ENCODE peak calls at places on chromosomes 2 and 18, in seven cellular contexts. One of them, this sample, is unnamed.

GRCh38 chr18:59779979-59780378 is 82.8 kb upstream of the CCBE1 start:
- DNase-seq in GM12878: no peak
- DNase-seq in activated CD8-positive, alpha-beta memory T cell treated with anti-CD3 and anti-CD28 coated beads for 48 hours: no peak
- DNase-seq in GM04504: no peak
- DNase-seq in NCI-H524: no peak
- DNase-seq in left cardiac atrium: no peak
- DNase-seq in anterior cingulate cortex: no peak
- DNase-seq in this sample: no peak

GRCh38 chr2:106885326-106885725 is 641 bp downstream of the ST6GAL2 start:
- DNase-seq in GM12878: no peak
- DNase-seq in activated CD8-positive, alpha-beta memory T cell treated with anti-CD3 and anti-CD28 coated beads for 48 hours: no peak
- DNase-seq in GM04504: no peak
- DNase-seq in NCI-H524: no peak
- DNase-seq in left cardiac atrium: no peak
- DNase-seq in anterior cingulate cortex: no peak
- DNase-seq in this sample: no peak

GRCh38 chr18:31206064-31206463 is 43.4 kb upstream of the DSC1 start:
- DNase-seq in GM12878: no peak
- DNase-seq in activated CD8-positive, alpha-beta memory T cell treated with anti-CD3 and anti-CD28 coated beads for 48 hours: no peak
- DNase-seq in GM04504: no peak
- DNase-seq in NCI-H524: no peak
- DNase-seq in left cardiac atrium: no peak
- DNase-seq in anterior cingulate cortex: no peak
- DNase-seq in this sample: no peak

GRCh38 chr2:161312996-161313395 is 4.8 kb downstream of the PSMD14 start:
- DNase-seq in GM12878: no peak
- DNase-seq in activated CD8-positive, alpha-beta memory T cell treated with anti-CD3 and anti-CD28 coated beads for 48 hours: no peak
- DNase-seq in GM04504: no peak
- DNase-seq in NCI-H524: no peak
- DNase-seq in left cardiac atrium: no peak
- DNase-seq in anterior cingulate cortex: no peak
- DNase-seq in this sample: no peak

GRCh38 chr18:31101148-31102019 is 837 bp downstream of the DSC2 start:
- DNase-seq in GM12878: no peak
- DNase-seq in activated CD8-positive, alpha-beta memory T cell treated with anti-CD3 and anti-CD28 coated beads for 48 hours: no peak
- DNase-seq in GM04504: no peak
- DNase-seq in NCI-H524: no peak
- DNase-seq in left cardiac atrium: peak
- DNase-seq in anterior cingulate cortex: peak
- DNase-seq in this sample: peak

GRCh38 chr18:57644540-57644939 is 22.9 kb upstream of the NARS1 start:
- DNase-seq in GM12878: no peak
- DNase-seq in activated CD8-positive, alpha-beta memory T cell treated with anti-CD3 and anti-CD28 coated beads for 48 hours: no peak
- DNase-seq in GM04504: no peak
- DNase-seq in NCI-H524: no peak
- DNase-seq in left cardiac atrium: no peak
- DNase-seq in anterior cingulate cortex: no peak
- DNase-seq in this sample: no peak

GRCh38 chr2:100807707-100808106 is 12.2 kb upstream of the NPAS2 start:
- DNase-seq in GM12878: no peak
- DNase-seq in activated CD8-positive, alpha-beta memory T cell treated with anti-CD3 and anti-CD28 coated beads for 48 hours: no peak
- DNase-seq in GM04504: no peak
- DNase-seq in NCI-H524: no peak
- DNase-seq in left cardiac atrium: no peak
- DNase-seq in anterior cingulate cortex: no peak
- DNase-seq in this sample: no peak

GRCh38 chr2:216404010-216404618 is 8.2 kb upstream of the SMARCAL1 start:
- DNase-seq in GM12878: no peak
- DNase-seq in activated CD8-positive, alpha-beta memory T cell treated with anti-CD3 and anti-CD28 coated beads for 48 hours: no peak
- DNase-seq in GM04504: no peak
- DNase-seq in NCI-H524: no peak
- DNase-seq in left cardiac atrium: no peak
- DNase-seq in anterior cingulate cortex: no peak
- DNase-seq in this sample: peak

GRCh38 chr2:133674433-133675331 is 106.4 kb upstream of the NCKAP5 start:
- DNase-seq in GM12878: no peak
- DNase-seq in activated CD8-positive, alpha-beta memory T cell treated with anti-CD3 and anti-CD28 coated beads for 48 hours: no peak
- DNase-seq in GM04504: peak
- DNase-seq in NCI-H524: no peak
- DNase-seq in left cardiac atrium: peak
- DNase-seq in anterior cingulate cortex: peak
- DNase-seq in this sample: peak

GRCh38 chr2:1900736-1901135 is 156.4 kb upstream of the PXDN start:
- DNase-seq in GM12878: no peak
- DNase-seq in activated CD8-positive, alpha-beta memory T cell treated with anti-CD3 and anti-CD28 coated beads for 48 hours: no peak
- DNase-seq in GM04504: no peak
- DNase-seq in NCI-H524: peak
- DNase-seq in left cardiac atrium: no peak
- DNase-seq in anterior cingulate cortex: no peak
- DNase-seq in this sample: no peak

GRCh38 chr2:234344041-234344440 is 152.8 kb downstream of the ARL4C start:
- DNase-seq in GM12878: no peak
- DNase-seq in activated CD8-positive, alpha-beta memory T cell treated with anti-CD3 and anti-CD28 coated beads for 48 hours: no peak
- DNase-seq in GM04504: no peak
- DNase-seq in NCI-H524: no peak
- DNase-seq in left cardiac atrium: no peak
- DNase-seq in anterior cingulate cortex: no peak
- DNase-seq in this sample: no peak

GRCh38 chr2:239697765-239698164 is 296.9 kb upstream of the HDAC4 start:
- DNase-seq in GM12878: no peak
- DNase-seq in activated CD8-positive, alpha-beta memory T cell treated with anti-CD3 and anti-CD28 coated beads for 48 hours: no peak
- DNase-seq in GM04504: no peak
- DNase-seq in NCI-H524: no peak
- DNase-seq in left cardiac atrium: no peak
- DNase-seq in anterior cingulate cortex: no peak
- DNase-seq in this sample: no peak

GRCh38 chr18:57837917-57838548 is 34.9 kb upstream of the ATP8B1 start:
- DNase-seq in GM12878: peak
- DNase-seq in activated CD8-positive, alpha-beta memory T cell treated with anti-CD3 and anti-CD28 coated beads for 48 hours: no peak
- DNase-seq in GM04504: no peak
- DNase-seq in NCI-H524: no peak
- DNase-seq in left cardiac atrium: no peak
- DNase-seq in anterior cingulate cortex: no peak
- DNase-seq in this sample: no peak

GRCh38 chr2:105683145-105683544 is 61.6 kb upstream of the NCK2 start:
- DNase-seq in GM12878: no peak
- DNase-seq in activated CD8-positive, alpha-beta memory T cell treated with anti-CD3 and anti-CD28 coated beads for 48 hours: no peak
- DNase-seq in GM04504: no peak
- DNase-seq in NCI-H524: no peak
- DNase-seq in left cardiac atrium: no peak
- DNase-seq in anterior cingulate cortex: no peak
- DNase-seq in this sample: no peak

GRCh38 chr2:210480079-210480478 is 3.5 kb upstream of the LANCL1 start:
- DNase-seq in GM12878: no peak
- DNase-seq in activated CD8-positive, alpha-beta memory T cell treated with anti-CD3 and anti-CD28 coated beads for 48 hours: no peak
- DNase-seq in GM04504: no peak
- DNase-seq in NCI-H524: no peak
- DNase-seq in left cardiac atrium: no peak
- DNase-seq in anterior cingulate cortex: no peak
- DNase-seq in this sample: no peak

GRCh38 chr2:70029814-70030409 is 57.4 kb upstream of the PCBP1 start:
- DNase-seq in GM12878: no peak
- DNase-seq in activated CD8-positive, alpha-beta memory T cell treated with anti-CD3 and anti-CD28 coated beads for 48 hours: no peak
- DNase-seq in GM04504: peak
- DNase-seq in NCI-H524: no peak
- DNase-seq in left cardiac atrium: peak
- DNase-seq in anterior cingulate cortex: peak
- DNase-seq in this sample: peak

GRCh38 chr2:14896280-14896679 is 263.8 kb downstream of the LRATD1 start:
- DNase-seq in GM12878: no peak
- DNase-seq in activated CD8-positive, alpha-beta memory T cell treated with anti-CD3 and anti-CD28 coated beads for 48 hours: no peak
- DNase-seq in GM04504: no peak
- DNase-seq in NCI-H524: no peak
- DNase-seq in left cardiac atrium: no peak
- DNase-seq in anterior cingulate cortex: no peak
- DNase-seq in this sample: no peak

GRCh38 chr2:63465633-63466032 is 122.6 kb downstream of the WDPCP start:
- DNase-seq in GM12878: no peak
- DNase-seq in activated CD8-positive, alpha-beta memory T cell treated with anti-CD3 and anti-CD28 coated beads for 48 hours: no peak
- DNase-seq in GM04504: no peak
- DNase-seq in NCI-H524: no peak
- DNase-seq in left cardiac atrium: no peak
- DNase-seq in anterior cingulate cortex: no peak
- DNase-seq in this sample: no peak

GRCh38 chr2:236774171-236774570 is 204.5 kb downstream of the ACKR3 start:
- DNase-seq in GM12878: no peak
- DNase-seq in activated CD8-positive, alpha-beta memory T cell treated with anti-CD3 and anti-CD28 coated beads for 48 hours: no peak
- DNase-seq in GM04504: no peak
- DNase-seq in NCI-H524: no peak
- DNase-seq in left cardiac atrium: no peak
- DNase-seq in anterior cingulate cortex: no peak
- DNase-seq in this sample: no peak

GRCh38 chr2:37566517-37566961 is 104.9 kb downstream of the CDC42EP3 start:
- DNase-seq in GM12878: no peak
- DNase-seq in activated CD8-positive, alpha-beta memory T cell treated with anti-CD3 and anti-CD28 coated beads for 48 hours: no peak
- DNase-seq in GM04504: peak
- DNase-seq in NCI-H524: no peak
- DNase-seq in left cardiac atrium: no peak
- DNase-seq in anterior cingulate cortex: no peak
- DNase-seq in this sample: no peak

GRCh38 chr2:157264099-157264498 is 6.6 kb downstream of the GALNT5 start:
- DNase-seq in GM12878: no peak
- DNase-seq in activated CD8-positive, alpha-beta memory T cell treated with anti-CD3 and anti-CD28 coated beads for 48 hours: no peak
- DNase-seq in GM04504: peak
- DNase-seq in NCI-H524: no peak
- DNase-seq in left cardiac atrium: no peak
- DNase-seq in anterior cingulate cortex: no peak
- DNase-seq in this sample: no peak

GRCh38 chr18:25253136-25253535 is 98.8 kb downstream of the ZNF521 start:
- DNase-seq in GM12878: no peak
- DNase-seq in activated CD8-positive, alpha-beta memory T cell treated with anti-CD3 and anti-CD28 coated beads for 48 hours: no peak
- DNase-seq in GM04504: no peak
- DNase-seq in NCI-H524: no peak
- DNase-seq in left cardiac atrium: no peak
- DNase-seq in anterior cingulate cortex: no peak
- DNase-seq in this sample: no peak

GRCh38 chr2:30756051-30756719 is 51.1 kb downstream of the CAPN13 start:
- DNase-seq in GM12878: no peak
- DNase-seq in activated CD8-positive, alpha-beta memory T cell treated with anti-CD3 and anti-CD28 coated beads for 48 hours: no peak
- DNase-seq in GM04504: peak
- DNase-seq in NCI-H524: no peak
- DNase-seq in left cardiac atrium: no peak
- DNase-seq in anterior cingulate cortex: no peak
- DNase-seq in this sample: no peak

GRCh38 chr2:16250056-16250425 is 309.7 kb downstream of the MYCN start:
- DNase-seq in GM12878: no peak
- DNase-seq in activated CD8-positive, alpha-beta memory T cell treated with anti-CD3 and anti-CD28 coated beads for 48 hours: no peak
- DNase-seq in GM04504: no peak
- DNase-seq in NCI-H524: no peak
- DNase-seq in left cardiac atrium: no peak
- DNase-seq in anterior cingulate cortex: no peak
- DNase-seq in this sample: no peak

GRCh38 chr2:28137221-28137620 is 246.7 kb downstream of the BABAM2 start:
- DNase-seq in GM12878: no peak
- DNase-seq in activated CD8-positive, alpha-beta memory T cell treated with anti-CD3 and anti-CD28 coated beads for 48 hours: no peak
- DNase-seq in GM04504: peak
- DNase-seq in NCI-H524: no peak
- DNase-seq in left cardiac atrium: no peak
- DNase-seq in anterior cingulate cortex: no peak
- DNase-seq in this sample: peak

GRCh38 chr2:31263636-31264190 is 29.8 kb downstream of the EHD3 start:
- DNase-seq in GM12878: no peak
- DNase-seq in activated CD8-positive, alpha-beta memory T cell treated with anti-CD3 and anti-CD28 coated beads for 48 hours: no peak
- DNase-seq in GM04504: no peak
- DNase-seq in NCI-H524: no peak
- DNase-seq in left cardiac atrium: no peak
- DNase-seq in anterior cingulate cortex: no peak
- DNase-seq in this sample: no peak

GRCh38 chr2:65452150-65452895 is 19.9 kb upstream of the SPRED2 start:
- DNase-seq in GM12878: no peak
- DNase-seq in activated CD8-positive, alpha-beta memory T cell treated with anti-CD3 and anti-CD28 coated beads for 48 hours: no peak
- DNase-seq in GM04504: no peak
- DNase-seq in NCI-H524: no peak
- DNase-seq in left cardiac atrium: no peak
- DNase-seq in anterior cingulate cortex: no peak
- DNase-seq in this sample: no peak

GRCh38 chr2:45575881-45576280 is 35.2 kb downstream of the SRBD1 start:
- DNase-seq in GM12878: no peak
- DNase-seq in activated CD8-positive, alpha-beta memory T cell treated with anti-CD3 and anti-CD28 coated beads for 48 hours: no peak
- DNase-seq in GM04504: no peak
- DNase-seq in NCI-H524: no peak
- DNase-seq in left cardiac atrium: no peak
- DNase-seq in anterior cingulate cortex: no peak
- DNase-seq in this sample: no peak

GRCh38 chr2:144324446-144325045 is 195.4 kb downstream of the ZEB2 start:
- DNase-seq in GM12878: no peak
- DNase-seq in activated CD8-positive, alpha-beta memory T cell treated with anti-CD3 and anti-CD28 coated beads for 48 hours: no peak
- DNase-seq in GM04504: no peak
- DNase-seq in NCI-H524: no peak
- DNase-seq in left cardiac atrium: no peak
- DNase-seq in anterior cingulate cortex: no peak
- DNase-seq in this sample: no peak

GRCh38 chr2:203694186-203694585 is 12.3 kb upstream of the CD28 start:
- DNase-seq in GM12878: no peak
- DNase-seq in activated CD8-positive, alpha-beta memory T cell treated with anti-CD3 and anti-CD28 coated beads for 48 hours: no peak
- DNase-seq in GM04504: no peak
- DNase-seq in NCI-H524: no peak
- DNase-seq in left cardiac atrium: no peak
- DNase-seq in anterior cingulate cortex: no peak
- DNase-seq in this sample: no peak

GRCh38 chr18:50507120-50507590 is 52.7 kb upstream of the MAPK4 start:
- DNase-seq in GM12878: no peak
- DNase-seq in activated CD8-positive, alpha-beta memory T cell treated with anti-CD3 and anti-CD28 coated beads for 48 hours: no peak
- DNase-seq in GM04504: no peak
- DNase-seq in NCI-H524: no peak
- DNase-seq in left cardiac atrium: peak
- DNase-seq in anterior cingulate cortex: no peak
- DNase-seq in this sample: peak

GRCh38 chr2:79530443-79530842 is 17.6 kb downstream of the CTNNA2 start:
- DNase-seq in GM12878: no peak
- DNase-seq in activated CD8-positive, alpha-beta memory T cell treated with anti-CD3 and anti-CD28 coated beads for 48 hours: no peak
- DNase-seq in GM04504: no peak
- DNase-seq in NCI-H524: no peak
- DNase-seq in left cardiac atrium: no peak
- DNase-seq in anterior cingulate cortex: no peak
- DNase-seq in this sample: no peak

GRCh38 chr2:233481368-233482142 is 85.0 kb downstream of the USP40 start:
- DNase-seq in GM12878: no peak
- DNase-seq in activated CD8-positive, alpha-beta memory T cell treated with anti-CD3 and anti-CD28 coated beads for 48 hours: no peak
- DNase-seq in GM04504: no peak
- DNase-seq in NCI-H524: no peak
- DNase-seq in left cardiac atrium: no peak
- DNase-seq in anterior cingulate cortex: no peak
- DNase-seq in this sample: no peak

GRCh38 chr2:171069286-171069956 is 91.3 kb downstream of the TLK1 start:
- DNase-seq in GM12878: no peak
- DNase-seq in activated CD8-positive, alpha-beta memory T cell treated with anti-CD3 and anti-CD28 coated beads for 48 hours: no peak
- DNase-seq in GM04504: no peak
- DNase-seq in NCI-H524: no peak
- DNase-seq in left cardiac atrium: no peak
- DNase-seq in anterior cingulate cortex: no peak
- DNase-seq in this sample: no peak

GRCh38 chr2:72931280-72931910 is 14.1 kb downstream of the EMX1 start:
- DNase-seq in GM12878: no peak
- DNase-seq in activated CD8-positive, alpha-beta memory T cell treated with anti-CD3 and anti-CD28 coated beads for 48 hours: no peak
- DNase-seq in GM04504: no peak
- DNase-seq in NCI-H524: no peak
- DNase-seq in left cardiac atrium: no peak
- DNase-seq in anterior cingulate cortex: no peak
- DNase-seq in this sample: no peak

GRCh38 chr2:64779117-64779690 is 125.5 kb upstream of the SERTAD2 start:
- DNase-seq in GM12878: no peak
- DNase-seq in activated CD8-positive, alpha-beta memory T cell treated with anti-CD3 and anti-CD28 coated beads for 48 hours: no peak
- DNase-seq in GM04504: peak
- DNase-seq in NCI-H524: no peak
- DNase-seq in left cardiac atrium: no peak
- DNase-seq in anterior cingulate cortex: no peak
- DNase-seq in this sample: no peak

This sample was measured in HAP-1.